ENCODE peak calls at places on chromosomes 4 and X, in nine cellular contexts. One of them, this sample, is unnamed.

GRCh38 chrX:71515039-71515398 is 17.9 kb upstream of the OGT start:
- DNase-seq in HL-60: no peak
- DNase-seq in breast epithelium: no peak
- DNase-seq in dorsolateral prefrontal cortex: no peak
- DNase-seq in aorta: no peak
- DNase-seq in Peyer's patch: no peak
- DNase-seq in left ventricle myocardium inferior: peak
- DNase-seq in heart left ventricle: no peak
- DNase-seq in OCI-LY7: no peak
- DNase-seq in this sample: no peak

GRCh38 chr4:24794916-24795665 is at the start of gene SOD3:
- DNase-seq in HL-60: no peak
- DNase-seq in breast epithelium: peak
- DNase-seq in dorsolateral prefrontal cortex: no peak
- DNase-seq in aorta: peak
- DNase-seq in Peyer's patch: peak
- DNase-seq in left ventricle myocardium inferior: peak
- DNase-seq in heart left ventricle: peak
- DNase-seq in OCI-LY7: no peak
- DNase-seq in this sample: peak

GRCh38 chr4:2273657-2274319 is 11.9 kb upstream of the MXD4 start:
- DNase-seq in HL-60: no peak
- DNase-seq in breast epithelium: no peak
- DNase-seq in dorsolateral prefrontal cortex: no peak
- DNase-seq in aorta: peak
- DNase-seq in Peyer's patch: no peak
- DNase-seq in left ventricle myocardium inferior: no peak
- DNase-seq in heart left ventricle: peak
- DNase-seq in OCI-LY7: no peak
- DNase-seq in this sample: no peak

GRCh38 chr4:946103-946450 is 13.8 kb downstream of the TMEM175 start:
- DNase-seq in HL-60: no peak
- DNase-seq in breast epithelium: no peak
- DNase-seq in dorsolateral prefrontal cortex: no peak
- DNase-seq in aorta: no peak
- DNase-seq in Peyer's patch: no peak
- DNase-seq in left ventricle myocardium inferior: no peak
- DNase-seq in heart left ventricle: no peak
- DNase-seq in OCI-LY7: no peak
- DNase-seq in this sample: no peak

GRCh38 chrX:129609395-129609794 is 45.4 kb downstream of the APLN start:
- DNase-seq in HL-60: no peak
- DNase-seq in breast epithelium: no peak
- DNase-seq in dorsolateral prefrontal cortex: no peak
- DNase-seq in aorta: no peak
- DNase-seq in Peyer's patch: no peak
- DNase-seq in left ventricle myocardium inferior: no peak
- DNase-seq in heart left ventricle: no peak
- DNase-seq in OCI-LY7: no peak
- DNase-seq in this sample: no peak

GRCh38 chrX:153638436-153639176 is 8.4 kb upstream of the DUSP9 start:
- DNase-seq in HL-60: no peak
- DNase-seq in breast epithelium: no peak
- DNase-seq in dorsolateral prefrontal cortex: no peak
- DNase-seq in aorta: no peak
- DNase-seq in Peyer's patch: peak
- DNase-seq in left ventricle myocardium inferior: no peak
- DNase-seq in heart left ventricle: no peak
- DNase-seq in OCI-LY7: no peak
- DNase-seq in this sample: no peak

GRCh38 chr4:170305627-170306026 is 215.9 kb upstream of the AADAT start:
- DNase-seq in HL-60: no peak
- DNase-seq in breast epithelium: no peak
- DNase-seq in dorsolateral prefrontal cortex: no peak
- DNase-seq in aorta: no peak
- DNase-seq in Peyer's patch: no peak
- DNase-seq in left ventricle myocardium inferior: no peak
- DNase-seq in heart left ventricle: no peak
- DNase-seq in OCI-LY7: no peak
- DNase-seq in this sample: no peak

GRCh38 chrX:24276011-24276410 is 37.9 kb downstream of the SUPT20HL2 start:
- DNase-seq in HL-60: peak
- DNase-seq in breast epithelium: no peak
- DNase-seq in dorsolateral prefrontal cortex: no peak
- DNase-seq in aorta: no peak
- DNase-seq in Peyer's patch: no peak
- DNase-seq in left ventricle myocardium inferior: no peak
- DNase-seq in heart left ventricle: no peak
- DNase-seq in OCI-LY7: no peak
- DNase-seq in this sample: no peak

GRCh38 chr4:41177016-41177415 is 37.3 kb downstream of the APBB2 start:
- DNase-seq in HL-60: no peak
- DNase-seq in breast epithelium: no peak
- DNase-seq in dorsolateral prefrontal cortex: no peak
- DNase-seq in aorta: no peak
- DNase-seq in Peyer's patch: no peak
- DNase-seq in left ventricle myocardium inferior: no peak
- DNase-seq in heart left ventricle: no peak
- DNase-seq in OCI-LY7: no peak
- DNase-seq in this sample: no peak

GRCh38 chr4:41179086-41179374 is 35.3 kb downstream of the APBB2 start:
- DNase-seq in HL-60: no peak
- DNase-seq in breast epithelium: no peak
- DNase-seq in dorsolateral prefrontal cortex: no peak
- DNase-seq in aorta: no peak
- DNase-seq in Peyer's patch: no peak
- DNase-seq in left ventricle myocardium inferior: no peak
- DNase-seq in heart left ventricle: no peak
- DNase-seq in OCI-LY7: no peak
- DNase-seq in this sample: no peak

GRCh38 chr4:41176357-41176756 is 38.0 kb downstream of the APBB2 start:
- DNase-seq in HL-60: no peak
- DNase-seq in breast epithelium: no peak
- DNase-seq in dorsolateral prefrontal cortex: no peak
- DNase-seq in aorta: no peak
- DNase-seq in Peyer's patch: no peak
- DNase-seq in left ventricle myocardium inferior: no peak
- DNase-seq in heart left ventricle: no peak
- DNase-seq in OCI-LY7: no peak
- DNase-seq in this sample: no peak

GRCh38 chr4:41181037-41181436 is 33.3 kb downstream of the APBB2 start:
- DNase-seq in HL-60: no peak
- DNase-seq in breast epithelium: no peak
- DNase-seq in dorsolateral prefrontal cortex: peak
- DNase-seq in aorta: no peak
- DNase-seq in Peyer's patch: no peak
- DNase-seq in left ventricle myocardium inferior: no peak
- DNase-seq in heart left ventricle: no peak
- DNase-seq in OCI-LY7: no peak
- DNase-seq in this sample: no peak

DNA sequence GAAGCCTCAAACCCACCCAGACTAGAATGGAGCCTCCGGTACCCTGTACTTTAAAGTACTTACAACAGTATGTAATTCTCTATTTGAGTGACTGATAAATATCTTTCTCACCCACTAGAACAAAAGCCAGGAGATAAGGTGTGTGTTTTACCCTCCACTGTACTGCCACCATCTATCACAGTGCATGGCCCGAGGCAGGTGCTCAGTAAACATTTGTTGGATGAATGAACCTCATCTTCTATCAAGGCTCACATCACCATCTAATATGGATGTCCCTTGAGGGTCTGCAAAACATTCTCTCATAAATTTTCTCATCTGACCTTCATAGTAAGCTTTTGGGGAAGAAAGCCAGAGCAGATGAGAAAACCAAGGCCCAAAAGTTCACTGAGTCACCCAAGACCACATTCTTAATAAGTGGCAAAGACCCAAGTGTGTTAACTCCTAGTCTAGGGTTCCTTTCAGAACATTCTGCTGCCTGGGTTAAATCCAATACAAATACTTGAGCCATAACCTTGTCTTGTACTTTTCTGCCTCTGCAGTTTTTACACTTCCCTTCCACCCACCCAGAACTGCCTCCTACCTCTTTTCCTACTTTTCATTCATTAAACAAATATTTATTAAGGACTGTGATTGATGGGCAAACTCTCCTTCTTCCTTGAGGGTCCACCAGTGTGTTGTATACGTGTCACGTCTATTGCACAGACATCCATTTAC is 35.8 kb downstream of the APBB2 start:
- DNase-seq in HL-60: no peak
- DNase-seq in breast epithelium: no peak
- DNase-seq in dorsolateral prefrontal cortex: no peak
- DNase-seq in aorta: no peak
- DNase-seq in Peyer's patch: no peak
- DNase-seq in left ventricle myocardium inferior: no peak
- DNase-seq in heart left ventricle: no peak
- DNase-seq in OCI-LY7: no peak
- DNase-seq in this sample: no peak
- H3K27ac ChIP-seq in HL-60: no peak
- H3K27ac ChIP-seq in breast epithelium: peak
- H3K27ac ChIP-seq in dorsolateral prefrontal cortex: peak
- H3K27ac ChIP-seq in aorta: peak
- H3K27ac ChIP-seq in Peyer's patch: no peak
- H3K27ac ChIP-seq in left ventricle myocardium inferior: peak
- H3K27ac ChIP-seq in heart left ventricle: no peak
- H3K27ac ChIP-seq in OCI-LY7: no peak
- H3K27ac ChIP-seq in this sample: peak

DNA sequence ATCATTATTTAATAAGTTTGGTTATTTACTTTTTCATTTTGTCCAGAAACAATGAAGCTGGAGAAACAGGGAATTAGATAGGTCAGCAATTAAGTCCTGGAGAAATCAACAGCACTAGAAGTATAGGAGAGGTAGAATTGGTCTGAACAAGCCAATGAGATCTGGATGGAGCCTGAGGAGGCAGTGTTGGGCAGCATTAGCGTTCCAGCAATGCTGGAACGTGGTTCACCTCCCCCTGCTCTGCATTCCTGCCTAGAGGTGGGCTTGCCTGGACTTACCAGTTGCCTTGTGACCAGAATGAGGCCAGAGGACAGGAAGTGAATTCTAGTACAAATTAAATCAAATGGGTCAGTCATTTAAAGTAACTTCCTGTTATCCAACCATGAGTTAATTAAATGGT is 4.6 kb downstream of the RASSF6 start:
- DNase-seq in HL-60: no peak
- DNase-seq in breast epithelium: peak
- DNase-seq in dorsolateral prefrontal cortex: no peak
- DNase-seq in aorta: no peak
- DNase-seq in Peyer's patch: no peak
- DNase-seq in left ventricle myocardium inferior: no peak
- DNase-seq in heart left ventricle: no peak
- DNase-seq in OCI-LY7: peak
- DNase-seq in this sample: no peak
- H3K4me3 ChIP-seq in HL-60: no peak
- H3K4me3 ChIP-seq in breast epithelium: no peak
- H3K4me3 ChIP-seq in dorsolateral prefrontal cortex: no peak
- H3K4me3 ChIP-seq in aorta: no peak
- H3K4me3 ChIP-seq in Peyer's patch: no peak
- H3K4me3 ChIP-seq in left ventricle myocardium inferior: no peak
- H3K4me3 ChIP-seq in heart left ventricle: no peak
- H3K4me3 ChIP-seq in OCI-LY7: peak
- H3K4me3 ChIP-seq in this sample: no peak

DNA sequence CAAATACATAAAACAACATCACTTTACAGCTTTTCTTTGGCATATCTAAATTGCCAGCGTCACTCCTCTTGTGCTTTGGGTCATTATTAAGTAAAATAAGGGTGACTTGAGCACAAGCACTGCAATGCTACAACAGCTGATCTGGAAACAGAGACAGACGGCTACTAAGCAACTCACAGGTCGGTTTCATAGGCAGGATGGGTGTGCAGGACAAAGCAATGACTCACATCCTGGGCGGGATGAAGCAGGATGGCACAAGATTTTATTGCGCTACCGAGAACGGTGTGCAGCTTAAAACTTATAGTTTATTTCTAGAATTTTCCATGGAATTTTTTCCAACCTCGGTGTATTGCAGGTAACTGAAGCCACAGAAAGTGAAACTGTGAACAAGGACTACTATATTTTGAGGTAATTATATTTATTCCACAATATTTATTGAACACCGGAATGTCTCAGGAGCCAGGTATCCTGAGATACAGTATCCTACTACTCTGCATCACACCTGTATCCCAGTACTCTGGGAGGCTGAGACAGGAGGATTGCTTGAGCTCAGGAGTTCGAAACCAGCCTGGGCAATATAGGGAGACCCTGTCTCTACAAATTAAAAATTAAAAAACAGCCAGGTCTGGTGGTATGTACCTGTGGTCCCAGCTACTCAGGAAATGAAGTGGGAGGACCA is 215.5 kb downstream of the APBB2 start:
- DNase-seq in HL-60: peak
- DNase-seq in breast epithelium: no peak
- DNase-seq in dorsolateral prefrontal cortex: no peak
- DNase-seq in aorta: no peak
- DNase-seq in Peyer's patch: peak
- DNase-seq in left ventricle myocardium inferior: no peak
- DNase-seq in heart left ventricle: no peak
- DNase-seq in OCI-LY7: peak
- DNase-seq in this sample: no peak
- H3K27ac ChIP-seq in HL-60: no peak
- H3K27ac ChIP-seq in breast epithelium: no peak
- H3K27ac ChIP-seq in dorsolateral prefrontal cortex: no peak
- H3K27ac ChIP-seq in aorta: no peak
- H3K27ac ChIP-seq in Peyer's patch: no peak
- H3K27ac ChIP-seq in left ventricle myocardium inferior: peak
- H3K27ac ChIP-seq in heart left ventricle: peak
- H3K27ac ChIP-seq in OCI-LY7: no peak
- H3K27ac ChIP-seq in this sample: peak

GRCh38 chr4:76690906-76691275 is 207.1 kb downstream of the SOWAHB start:
- DNase-seq in HL-60: no peak
- DNase-seq in breast epithelium: no peak
- DNase-seq in dorsolateral prefrontal cortex: no peak
- DNase-seq in aorta: no peak
- DNase-seq in Peyer's patch: no peak
- DNase-seq in left ventricle myocardium inferior: no peak
- DNase-seq in heart left ventricle: no peak
- DNase-seq in OCI-LY7: no peak
- DNase-seq in this sample: no peak

GRCh38 chr4:76689079-76689817 is 208.7 kb downstream of the SOWAHB start:
- DNase-seq in HL-60: no peak
- DNase-seq in breast epithelium: peak
- DNase-seq in dorsolateral prefrontal cortex: no peak
- DNase-seq in aorta: peak
- DNase-seq in Peyer's patch: no peak
- DNase-seq in left ventricle myocardium inferior: peak
- DNase-seq in heart left ventricle: peak
- DNase-seq in OCI-LY7: no peak
- DNase-seq in this sample: no peak

GRCh38 chr4:76688737-76689078 is 209.2 kb downstream of the SOWAHB start:
- DNase-seq in HL-60: no peak
- DNase-seq in breast epithelium: no peak
- DNase-seq in dorsolateral prefrontal cortex: no peak
- DNase-seq in aorta: no peak
- DNase-seq in Peyer's patch: no peak
- DNase-seq in left ventricle myocardium inferior: no peak
- DNase-seq in heart left ventricle: no peak
- DNase-seq in OCI-LY7: no peak
- DNase-seq in this sample: no peak

GRCh38 chr4:76691767-76692689 is 205.9 kb downstream of the SOWAHB start:
- DNase-seq in HL-60: no peak
- DNase-seq in breast epithelium: no peak
- DNase-seq in dorsolateral prefrontal cortex: no peak
- DNase-seq in aorta: no peak
- DNase-seq in Peyer's patch: peak
- DNase-seq in left ventricle myocardium inferior: no peak
- DNase-seq in heart left ventricle: no peak
- DNase-seq in OCI-LY7: no peak
- DNase-seq in this sample: no peak

GRCh38 chr4:76690091-76690905 is 207.6 kb downstream of the SOWAHB start:
- DNase-seq in HL-60: no peak
- DNase-seq in breast epithelium: no peak
- DNase-seq in dorsolateral prefrontal cortex: no peak
- DNase-seq in aorta: no peak
- DNase-seq in Peyer's patch: no peak
- DNase-seq in left ventricle myocardium inferior: no peak
- DNase-seq in heart left ventricle: no peak
- DNase-seq in OCI-LY7: no peak
- DNase-seq in this sample: no peak
- H3K4me3 ChIP-seq in HL-60: no peak
- H3K4me3 ChIP-seq in breast epithelium: peak
- H3K4me3 ChIP-seq in dorsolateral prefrontal cortex: peak
- H3K4me3 ChIP-seq in aorta: peak
- H3K4me3 ChIP-seq in Peyer's patch: peak
- H3K4me3 ChIP-seq in left ventricle myocardium inferior: peak
- H3K4me3 ChIP-seq in heart left ventricle: peak
- H3K4me3 ChIP-seq in OCI-LY7: no peak
- H3K4me3 ChIP-seq in this sample: peak